ENCODE peak calls at places on chromosomes 16 and 17, in six cellular contexts. Z is activated CD4-positive, alpha-beta T cell treated with anti-CD3 and anti-CD28 coated beads for 1 hour; H is stimulated activated CD4-positive, alpha-beta T cell treated with anti-CD3 and anti-CD28 coated beads, Interleukin-1b, Interleukin-23, amount 100 ng/mL, for 48 hours; V is NCI-H2107; W is psoas muscle; O is omental fat pad. C is an unnamed sample.

GRCh38 chr17:42682400-42683384 is at the start of gene CNTNAP1:
- DNase-seq in W (peak), H (peak), Z (no peak), V (peak), O (no peak), C (peak)

GRCh38 chr17:43401293-43401692 is 2.5 kb downstream of the ARL4D start:
- DNase-seq in O (no peak), H (no peak), Z (no peak), W (peak), V (no peak), C (peak)

GRCh38 chr16:66332599-66332998 is 33.9 kb upstream of the CDH5 start:
- DNase-seq in H (no peak), Z (no peak), W (no peak), V (no peak), O (no peak), C (no peak)

GRCh38 chr17:77802811-77803220 is 155.7 kb upstream of the TNRC6C start:
- DNase-seq in Z (no peak), O (no peak), W (no peak), H (no peak), V (no peak), C (peak)

GRCh38 chr17:41907185-41907556 is 11.6 kb downstream of the ACLY start:
- DNase-seq in V (no peak), H (no peak), Z (no peak), O (no peak), W (no peak), C (peak)

GRCh38 chr17:20236586-20237227 is 227.5 kb downstream of the SPECC1 start:
- DNase-seq in Z (no peak), V (no peak), H (no peak), W (no peak), O (no peak), C (no peak)

GRCh38 chr16:85480727-85481101 is 132.4 kb upstream of the GSE1 start:
- DNase-seq in O (no peak), W (no peak), Z (no peak), H (no peak), V (peak), C (no peak)

GRCh38 chr16:55703003-55704001 is 47.5 kb downstream of the SLC6A2 start:
- DNase-seq in Z (no peak), H (no peak), O (no peak), V (no peak), W (no peak), C (peak)

GRCh38 chr17:3318336-3318735 is 20.2 kb upstream of the OR3A1 start:
- DNase-seq in Z (no peak), V (no peak), W (no peak), O (no peak), H (no peak), C (no peak)

GRCh38 chr17:59084154-59084553 is 22.5 kb downstream of the TRIM37 start:
- DNase-seq in Z (no peak), W (no peak), V (no peak), H (no peak), O (no peak), C (no peak)

GRCh38 chr16:20411055-20411454 is 1.7 kb downstream of the ACSM5 start:
- DNase-seq in W (no peak), Z (no peak), H (no peak), O (no peak), V (no peak), C (no peak)

GRCh38 chr16:82476786-82477185 is 150.0 kb upstream of the CDH13 start:
- DNase-seq in V (no peak), Z (no peak), O (no peak), W (no peak), H (no peak), C (no peak)

GRCh38 chr16:77432264-77432663 is 2.6 kb downstream of the ADAMTS18 start:
- DNase-seq in V (no peak), H (no peak), W (no peak), O (no peak), Z (no peak), C (no peak)

GRCh38 chr16:56102159-56102798 is 89.0 kb upstream of the GNAO1 start:
- DNase-seq in O (no peak), V (peak), H (no peak), W (peak), Z (no peak), C (peak)

GRCh38 chr17:29136998-29137730 is 43.0 kb downstream of the MYO18A start:
- DNase-seq in H (peak), Z (no peak), V (no peak), O (no peak), W (no peak), C (no peak)

GRCh38 chr17:17765921-17766320 is 70.9 kb downstream of the SREBF1 start:
- DNase-seq in H (no peak), Z (no peak), O (no peak), V (no peak), W (no peak), C (no peak)

GRCh38 chr17:75845058-75845711 is 981 bp upstream of the UNC13D start:
- DNase-seq in V (no peak), Z (peak), O (no peak), W (peak), H (peak), C (peak)

GRCh38 chr16:79947771-79948170 is 347.2 kb upstream of the MAF start:
- DNase-seq in V (no peak), O (no peak), Z (no peak), W (no peak), H (no peak), C (no peak)

GRCh38 chr17:80886641-80887573 is 104.7 kb upstream of the CHMP6 start:
- DNase-seq in V (peak), Z (no peak), H (no peak), O (no peak), W (no peak), C (no peak)

GRCh38 chr17:31096106-31096436 is 1.3 kb downstream of the NF1 start:
- DNase-seq in W (no peak), Z (no peak), H (no peak), O (no peak), V (no peak), C (no peak)

GRCh38 chr16:81520151-81520470 is 75.5 kb downstream of the CMIP start:
- DNase-seq in V (no peak), H (no peak), W (no peak), O (no peak), Z (no peak), C (no peak)

GRCh38 chr17:70295732-70296131 is 126.4 kb downstream of the KCNJ2 start:
- DNase-seq in Z (no peak), V (no peak), W (no peak), H (no peak), O (no peak), C (no peak)

GRCh38 chr16:66952430-66953139 is 8.5 kb upstream of the CES3 start:
- DNase-seq in H (no peak), Z (no peak), V (no peak), W (no peak), O (no peak), C (no peak)

GRCh38 chr16:67395458-67396158 is 2.3 kb upstream of the TPPP3 start:
- DNase-seq in Z (no peak), O (no peak), V (peak), W (no peak), H (no peak), C (no peak)

GRCh38 chr17:29291163-29291752 is 2.7 kb downstream of the NUFIP2 start:
- DNase-seq in V (no peak), O (no peak), Z (no peak), H (no peak), W (no peak), C (peak)